ENCODE peak calls at places on chromosomes 16 and 17, in eight cellular contexts. B, K, L, G, F, W, H and T are unnamed samples.

GRCh38 chr17:44348234-44348987 is 3.3 kb downstream of the GRN start:
- DNase-seq in F (no peak), B (no peak), L (peak; percentile 76), G (no peak), H (peak; percentile 94), W (peak; percentile 57), K (no peak), T (peak; percentile 41)

GRCh38 chr17:7445011-7445927 is at the start of gene CHRNB1:
- DNase-seq in W (peak; percentile 27), L (peak; percentile 91), F (no peak), H (peak; percentile 35), G (peak; percentile 99), K (peak; percentile 88), B (peak; percentile 96), T (peak; percentile 66)

GRCh38 chr16:12146966-12147365 is 170.4 kb downstream of the SNX29 start:
- DNase-seq in F (no peak), W (no peak), L (no peak), K (no peak), G (no peak), H (no peak), B (no peak), T (no peak)

GRCh38 chr17:46166692-46167249 is 26.5 kb downstream of the KANSL1 start:
- DNase-seq in K (no peak), H (no peak), W (no peak), B (no peak), L (no peak), G (no peak), F (no peak), T (no peak)

GRCh38 chr17:35210741-35211140 is 16.5 kb upstream of the SLC35G3 start:
- DNase-seq in L (no peak), W (no peak), F (no peak), K (no peak), B (no peak), H (no peak), G (no peak), T (peak; percentile 56)

GRCh38 chr16:58331024-58331707 is 36.3 kb upstream of the PRSS54 start:
- DNase-seq in H (no peak), L (no peak), G (peak; percentile 83), K (no peak), B (peak; percentile 74), F (peak; percentile 33), W (no peak), T (no peak)

GRCh38 chr17:8608001-8608400 is 22.5 kb downstream of the MYH10 start:
- DNase-seq in G (no peak), L (no peak), F (no peak), H (no peak), K (no peak), B (no peak), W (no peak), T (no peak)

GRCh38 chr17:19753661-19754463 is 5.8 kb upstream of the ALDH3A1 start:
- DNase-seq in L (peak; percentile 82), F (peak; percentile 72), G (no peak), B (peak; percentile 26), H (no peak), K (peak; percentile 60), W (no peak), T (no peak)

GRCh38 chr16:8962393-8963009 is 1.2 kb downstream of the USP7 start:
- DNase-seq in W (no peak), B (peak; percentile 64), H (peak; percentile 88), L (peak; percentile 69), F (peak; percentile 30), G (no peak), K (no peak), T (peak; percentile 74)

GRCh38 chr17:49472527-49472926 is 22.6 kb upstream of the NGFR start:
- DNase-seq in F (no peak), L (no peak), B (no peak), K (no peak), G (no peak), W (no peak), H (no peak), T (no peak)

GRCh38 chr16:58127634-58128033 is 1.5 kb downstream of the CFAP20 start:
- DNase-seq in B (no peak), W (no peak), L (no peak), G (no peak), K (no peak), H (no peak), F (no peak), T (no peak)

GRCh38 chr17:64385187-64386083 is 5.2 kb downstream of the PECAM1 start:
- DNase-seq in W (peak; percentile 88), L (peak; percentile 60), G (no peak), F (peak; percentile 32), H (peak; percentile 62), B (no peak), K (peak; percentile 23), T (peak; percentile 93)

GRCh38 chr17:37461668-37462067 is 28.0 kb upstream of the DUSP14 start:
- DNase-seq in W (peak; percentile 36), L (no peak), G (no peak), B (no peak), K (no peak), F (no peak), H (no peak), T (peak; percentile 6)

GRCh38 chr16:54970016-54970415 is 39.4 kb downstream of the IRX5 start:
- DNase-seq in K (no peak), L (no peak), G (no peak), W (no peak), B (no peak), F (no peak), H (no peak), T (no peak)

GRCh38 chr16:23482778-23483177 is 27.5 kb downstream of the GGA2 start:
- DNase-seq in H (no peak), G (no peak), W (no peak), B (no peak), K (no peak), L (no peak), F (no peak), T (peak; percentile 67)

GRCh38 chr16:19123535-19124178 is 9.9 kb downstream of the ITPRIPL2 start:
- DNase-seq in K (peak; percentile 71), F (no peak), G (no peak), W (no peak), L (no peak), B (no peak), H (no peak), T (no peak)

GRCh38 chr16:10942352-10943297 is at the start of gene DEXI:
- DNase-seq in G (peak; percentile 91), K (peak; percentile 96), H (peak; percentile 95), F (peak; percentile 98), B (peak; percentile 95), L (peak; percentile 98), W (peak; percentile 84), T (peak; percentile 96)
- TF ChIP-seq CTCF in G (no peak), K (no peak), H (no peak), F (peak; percentile 18), B (peak; percentile 14), L (peak; percentile 40), W (no peak), T (no peak)

GRCh38 chr16:303760-304505 is 21.0 kb downstream of the PDIA2 start:
- DNase-seq in L (no peak), G (no peak), F (no peak), H (peak; percentile 22), B (peak; percentile 39), W (no peak), K (no peak), T (no peak)
- TF ChIP-seq CTCF in L (no peak), G (peak; percentile 36), F (no peak), H (peak; percentile 1), B (peak; percentile 17), W (no peak), K (no peak), T (no peak)

GRCh38 chr16:89873109-89873821 is at the start of gene TCF25:
- DNase-seq in L (peak; percentile 93), F (peak; percentile 89), B (peak; percentile 96), W (peak; percentile 79), G (peak; percentile 88), H (peak; percentile 94), K (peak; percentile 86), T (peak; percentile 89)
- TF ChIP-seq CTCF in L (no peak), F (no peak), B (peak; percentile 26), W (no peak), G (no peak), H (no peak), K (no peak), T (no peak)

GRCh38 chr17:73798111-73798748 is 154.0 kb upstream of the SDK2 start:
- DNase-seq in W (peak; percentile 45), F (peak; percentile 50), L (no peak), K (peak; percentile 66), B (no peak), H (no peak), G (no peak), T (no peak)

GRCh38 chr17:73797594-73798110 is 153.4 kb upstream of the SDK2 start:
- DNase-seq in G (no peak), H (no peak), W (no peak), F (no peak), K (no peak), L (no peak), B (no peak), T (no peak)

GRCh38 chr17:73792994-73793393 is 148.7 kb upstream of the SDK2 start:
- DNase-seq in H (no peak), W (no peak), B (no peak), L (no peak), G (no peak), F (no peak), K (no peak), T (no peak)

GRCh38 chr17:73794336-73794735 is 150.1 kb upstream of the SDK2 start:
- DNase-seq in L (no peak), W (no peak), F (no peak), B (no peak), G (no peak), H (no peak), K (no peak), T (no peak)

DNA sequence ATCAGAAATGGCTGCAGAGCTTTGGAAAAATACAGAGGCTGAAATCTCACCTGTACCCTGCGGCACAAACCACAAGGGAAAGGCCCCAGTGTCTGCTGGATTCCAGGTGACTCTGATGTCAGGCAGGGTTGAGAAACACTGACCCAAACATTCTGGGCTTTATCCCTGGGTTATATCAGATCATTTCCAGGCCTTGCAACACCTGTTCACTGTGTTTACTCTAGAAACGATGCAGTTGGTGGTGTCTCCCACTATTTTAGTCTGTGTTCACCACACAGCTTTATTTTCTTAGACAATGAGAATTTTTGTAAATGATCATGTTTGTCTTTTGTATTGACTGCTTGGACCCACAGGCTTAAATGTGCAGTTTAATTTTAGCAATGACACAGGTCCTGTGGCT is 151.5 kb upstream of the SDK2 start:
- DNase-seq in F (no peak), B (no peak), H (no peak), K (no peak), W (no peak), G (no peak), L (no peak), T (no peak)
- TF ChIP-seq CTCF in F (no peak), B (no peak), H (no peak), K (no peak), W (no peak), G (no peak), L (no peak), T (no peak)

GRCh38 chr17:16287563-16288027 is 65.7 kb downstream of the CENPV start:
- DNase-seq in W (peak; percentile 87), L (no peak), G (no peak), B (no peak), F (peak; percentile 18), H (peak; percentile 68), K (no peak), T (peak; percentile 42)
- TF ChIP-seq CTCF in W (no peak), L (no peak), G (no peak), B (no peak), F (no peak), H (no peak), K (no peak), T (no peak)

GRCh38 chr17:75491680-75492079 is 23.7 kb downstream of the CASKIN2 start:
- DNase-seq in L (no peak), B (no peak), H (no peak), W (no peak), K (no peak), G (no peak), F (no peak), T (no peak)
- TF ChIP-seq CTCF in L (no peak), B (no peak), H (no peak), W (no peak), K (no peak), G (no peak), F (no peak), T (no peak)